ENCODE peak calls at places on chromosomes 11 and 22, in seven cellular contexts. I is GM04503; S is neural progenitor cell; O is nephron progenitor cell; D is astrocyte of the spinal cord; C is activated naive CD4-positive, alpha-beta T cell treated with Interleukin-2 at 50 U/mL for 16 hours; K is GM04504. B is an unnamed sample.

GRCh38 chr11:20754957-20755356 is 85.6 kb downstream of the NELL1 start:
- DNase-seq in I (no peak), S (peak; percentile 55), O (no peak), D (no peak), C (no peak), K (no peak), B (no peak)

GRCh38 chr11:76694664-76695063 is 24.1 kb upstream of the LRRC32 start:
- DNase-seq in I (peak; percentile 43), S (no peak), O (no peak), D (peak; percentile 83), C (no peak), K (no peak), B (no peak)

GRCh38 chr11:107999759-108000455 is 8.8 kb upstream of the CUL5 start:
- DNase-seq in I (no peak), S (peak; percentile 85), O (peak; percentile 54), D (peak; percentile 56), C (peak; percentile 8), K (no peak), B (peak; percentile 45)

GRCh38 chr11:27699242-27699925 is 871 bp downstream of the BDNF start:
- DNase-seq in I (no peak), S (peak; percentile 67), O (peak; percentile 45), D (peak; percentile 40), C (no peak), K (no peak), B (no peak)

GRCh38 chr11:19962795-19963163 is 197.5 kb downstream of the DBX1 start:
- DNase-seq in I (peak; percentile 94), S (no peak), O (no peak), D (peak; percentile 85), C (no peak), K (peak; percentile 73), B (no peak)

GRCh38 chr11:19232910-19233503 is 7.7 kb downstream of the E2F8 start:
- DNase-seq in I (peak; percentile 48), S (no peak), O (no peak), D (peak; percentile 84), C (no peak), K (peak; percentile 31), B (no peak)

GRCh38 chr22:33180371-33180770 is 122.2 kb upstream of the SYN3 start:
- DNase-seq in I (no peak), S (no peak), O (no peak), D (no peak), C (no peak), K (no peak), B (no peak)

GRCh38 chr11:12260731-12261521 is 116.4 kb upstream of the PARVA start:
- DNase-seq in I (no peak), S (no peak), O (no peak), D (no peak), C (no peak), K (no peak), B (no peak)

GRCh38 chr11:123211134-123211879 is 16.3 kb upstream of the CLMP start:
- DNase-seq in I (no peak), S (peak; percentile 24), O (no peak), D (no peak), C (no peak), K (no peak), B (no peak)

GRCh38 chr11:17601206-17602075 is 54.4 kb downstream of the OTOG start:
- DNase-seq in I (no peak), S (peak; percentile 46), O (peak; percentile 60), D (no peak), C (no peak), K (no peak), B (no peak)

GRCh38 chr22:29203456-29203855 is 2.2 kb upstream of the EMID1 start:
- DNase-seq in I (no peak), S (no peak), O (no peak), D (no peak), C (no peak), K (no peak), B (no peak)

GRCh38 chr11:57515332-57516060 is at the start of gene SLC43A1:
- DNase-seq in I (no peak), S (peak; percentile 59), O (peak; percentile 70), D (peak; percentile 69), C (peak; percentile 42), K (no peak), B (no peak)

GRCh38 chr11:110527146-110527545 is 97.4 kb downstream of the FDX1 start:
- DNase-seq in I (no peak), S (no peak), O (no peak), D (peak; percentile 18), C (no peak), K (no peak), B (no peak)

GRCh38 chr11:64875369-64876225 is 2.8 kb downstream of the EHD1 start:
- DNase-seq in I (no peak), S (no peak), O (no peak), D (no peak), C (no peak), K (no peak), B (no peak)

GRCh38 chr11:5992150-5992549 is 5.4 kb upstream of the OR52L1 start:
- DNase-seq in I (no peak), S (no peak), O (no peak), D (no peak), C (no peak), K (no peak), B (no peak)

GRCh38 chr11:118930152-118930712 is 4.5 kb upstream of the BCL9L start:
- DNase-seq in I (no peak), S (peak; percentile 86), O (peak; percentile 89), D (peak; percentile 78), C (peak; percentile 91), K (no peak), B (peak; percentile 89)

GRCh38 chr22:17158176-17158567 is 905 bp downstream of the HDHD5 start:
- DNase-seq in I (no peak), S (no peak), O (no peak), D (no peak), C (no peak), K (no peak), B (no peak)

GRCh38 chr11:13104619-13105236 is 95.6 kb downstream of the RASSF10 start:
- DNase-seq in I (no peak), S (no peak), O (no peak), D (no peak), C (no peak), K (no peak), B (no peak)

GRCh38 chr11:128052912-128053641 is 534.3 kb downstream of the ETS1 start:
- DNase-seq in I (peak; percentile 71), S (no peak), O (no peak), D (peak; percentile 84), C (no peak), K (peak; percentile 56), B (no peak)

GRCh38 chr11:78189851-78190250 is 1.1 kb downstream of the USP35 start:
- DNase-seq in I (no peak), S (no peak), O (no peak), D (no peak), C (no peak), K (no peak), B (no peak)

GRCh38 chr11:124050770-124051169 is 9.6 kb upstream of the OR10G7 start:
- DNase-seq in I (no peak), S (no peak), O (no peak), D (no peak), C (no peak), K (no peak), B (no peak)

GRCh38 chr11:74780277-74780870 is 31.7 kb downstream of the RNF169 start:
- DNase-seq in I (no peak), S (no peak), O (no peak), D (no peak), C (no peak), K (no peak), B (no peak)

B was measured in naive thymus-derived CD8-positive, alpha-beta T cell.